ENCODE peak calls at places on chromosome 6, in nine cellular contexts. E is cardiac muscle cell, D is fibroblast of lung, F is adrenal gland, Z is hepatocyte, J is adipocyte, P is body of pancreas, V is aorta, O is endothelial cell of umbilical vein. T is an unnamed sample.

GRCh38 chr6:141401851-141402250 is 730.9 kb upstream of the GJE1 start:
- DNase-seq in E (no peak), D (peak; percentile 19), F (no peak), Z (peak; percentile 22), J (no peak), P (no peak), V (no peak), O (no peak), T (no peak)

GRCh38 chr6:105136433-105137350 is 43.1 kb downstream of the POPDC3 start:
- DNase-seq in E (peak; percentile 71), D (peak; percentile 60), F (peak; percentile 40), Z (peak; percentile 57), J (peak; percentile 77), P (peak; percentile 40), V (peak; percentile 83), O (peak; percentile 55), T (peak; percentile 25)

GRCh38 chr6:138182939-138183791 is 21.4 kb downstream of the ARFGEF3 start:
- DNase-seq in E (no peak), D (no peak), F (no peak), Z (no peak), J (no peak), P (peak; percentile 24), V (no peak), O (no peak), T (no peak)

GRCh38 chr6:47478233-47479155 is 905 bp downstream of the CD2AP start:
- DNase-seq in E (peak; percentile 35), D (peak; percentile 37), F (no peak), Z (peak; percentile 38), J (peak; percentile 55), P (no peak), V (peak; percentile 48), O (peak; percentile 63), T (no peak)

GRCh38 chr6:156416392-156416791 is 360.8 kb upstream of the ARID1B start:
- DNase-seq in E (no peak), D (peak; percentile 12), F (no peak), Z (no peak), J (no peak), P (no peak), V (no peak), O (no peak), T (no peak)

GRCh38 chr6:150725795-150726194 is 126.1 kb downstream of the PLEKHG1 start:
- DNase-seq in E (no peak), D (no peak), F (no peak), Z (no peak), J (no peak), P (no peak), V (no peak), O (peak; percentile 32), T (no peak)

GRCh38 chr6:168524644-168525043 is 83.7 kb downstream of the SMOC2 start:
- DNase-seq in E (no peak), D (no peak), F (no peak), Z (no peak), J (no peak), P (no peak), V (no peak), O (no peak), T (no peak)

GRCh38 chr6:157558487-157559200 is 177.7 kb downstream of the ZDHHC14 start:
- DNase-seq in E (no peak), D (no peak), F (no peak), Z (no peak), J (no peak), P (no peak), V (no peak), O (no peak), T (no peak)

GRCh38 chr6:135759831-135760230 is 91.7 kb upstream of the PDE7B start:
- DNase-seq in E (peak; percentile 44), D (no peak), F (no peak), Z (no peak), J (no peak), P (no peak), V (no peak), O (peak; percentile 5), T (peak; percentile 11)

GRCh38 chr6:146339716-146340115 is 203.9 kb upstream of the RAB32 start:
- DNase-seq in E (peak; percentile 13), D (no peak), F (no peak), Z (peak; percentile 27), J (peak; percentile 24), P (no peak), V (no peak), O (peak; percentile 71), T (no peak)

GRCh38 chr6:42236680-42237473 is 19.2 kb upstream of the MRPS10 start:
- DNase-seq in E (no peak), D (no peak), F (no peak), Z (no peak), J (no peak), P (no peak), V (no peak), O (no peak), T (no peak)

GRCh38 chr6:41171908-41172307 is 9.0 kb upstream of the TREM2 start:
- DNase-seq in E (no peak), D (no peak), F (no peak), Z (no peak), J (no peak), P (no peak), V (no peak), O (no peak), T (no peak)

GRCh38 chr6:12343440-12344162 is 53.4 kb downstream of the EDN1 start:
- DNase-seq in E (peak; percentile 24), D (no peak), F (no peak), Z (peak; percentile 69), J (peak; percentile 27), P (peak; percentile 85), V (no peak), O (peak; percentile 18), T (no peak)

GRCh38 chr6:111689419-111689818 is 83.7 kb upstream of the TRAF3IP2 start:
- DNase-seq in E (no peak), D (no peak), F (no peak), Z (no peak), J (no peak), P (no peak), V (no peak), O (no peak), T (no peak)

GRCh38 chr6:170183521-170183920 is 107.4 kb downstream of the DLL1 start:
- DNase-seq in E (no peak), D (no peak), F (no peak), Z (no peak), J (no peak), P (no peak), V (no peak), O (no peak), T (no peak)

GRCh38 chr6:15522427-15522826 is 140.4 kb downstream of the DTNBP1 start:
- DNase-seq in E (no peak), D (no peak), F (no peak), Z (no peak), J (no peak), P (no peak), V (no peak), O (no peak), T (no peak)
- H3K36me3 ChIP-seq in E (peaks cover 18% of the 10 kb centered on the region), D (peaks cover 8% of the 10 kb centered on the region), F (no peaks in the 10 kb centered on the region), Z (no peaks in the 10 kb centered on the region), J (peaks cover 60% of the 10 kb centered on the region), P (peaks cover 5% of the 10 kb centered on the region), V (peaks cover 4% of the 10 kb centered on the region), O (peaks cover 5% of the 10 kb centered on the region), T (peaks cover 28% of the 10 kb centered on the region)

DNA sequence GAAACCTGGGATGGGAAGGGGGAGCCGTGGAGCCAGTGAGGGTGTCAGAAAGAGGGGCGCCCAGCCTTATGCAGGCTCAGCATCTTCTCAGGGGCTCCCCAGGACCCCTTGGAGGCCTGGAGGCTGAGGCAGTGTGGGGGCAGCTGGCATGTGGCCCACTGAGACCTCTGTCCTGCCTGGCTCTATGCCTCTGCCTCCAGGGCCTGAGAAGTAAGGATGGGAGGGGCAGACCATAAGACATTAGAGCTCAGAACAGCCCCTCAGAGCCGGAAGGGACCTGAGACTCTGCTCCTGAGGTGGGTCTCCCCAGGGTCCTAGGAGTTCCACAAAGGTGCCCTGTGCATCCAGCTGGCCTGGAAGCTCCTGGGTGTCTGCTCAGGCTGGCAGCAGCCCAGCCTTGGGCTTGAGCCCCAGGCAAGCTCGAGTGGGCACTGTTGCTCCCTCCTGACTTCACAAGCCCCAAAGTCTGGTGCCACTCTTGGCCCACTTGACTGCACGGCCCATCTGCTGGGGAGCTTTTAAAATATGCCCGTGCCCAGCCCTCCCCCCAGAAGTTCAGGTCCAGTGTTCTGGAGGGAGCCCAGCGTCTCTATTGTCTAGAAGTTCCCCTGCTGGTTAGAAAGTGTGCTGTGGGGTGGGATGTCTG is 126.8 kb downstream of the GRM4 start:
- DNase-seq in E (no peak), D (no peak), F (no peak), Z (no peak), J (no peak), P (no peak), V (no peak), O (no peak), T (no peak)
- H3K36me3 ChIP-seq in E (no peaks in the 10 kb centered on the region), D (no peaks in the 10 kb centered on the region), F (no peaks in the 10 kb centered on the region), Z (no peaks in the 10 kb centered on the region), J (no peaks in the 10 kb centered on the region), P (no peaks in the 10 kb centered on the region), V (no peaks in the 10 kb centered on the region), O (no peaks in the 10 kb centered on the region), T (no peaks in the 10 kb centered on the region)

GRCh38 chr6:52530351-52530750 is 46.5 kb downstream of the TRAM2 start:
- DNase-seq in E (no peak), D (no peak), F (no peak), Z (no peak), J (no peak), P (no peak), V (no peak), O (no peak), T (no peak)

GRCh38 chr6:52529311-52529710 is 47.5 kb downstream of the TRAM2 start:
- DNase-seq in E (no peak), D (no peak), F (no peak), Z (no peak), J (no peak), P (no peak), V (no peak), O (no peak), T (no peak)

GRCh38 chr6:52524921-52525320 is 51.9 kb downstream of the TRAM2 start:
- DNase-seq in E (no peak), D (no peak), F (no peak), Z (no peak), J (no peak), P (no peak), V (no peak), O (no peak), T (no peak)

GRCh38 chr6:52526634-52527033 is 50.2 kb downstream of the TRAM2 start:
- DNase-seq in E (no peak), D (no peak), F (no peak), Z (no peak), J (no peak), P (no peak), V (no peak), O (no peak), T (no peak)

DNA sequence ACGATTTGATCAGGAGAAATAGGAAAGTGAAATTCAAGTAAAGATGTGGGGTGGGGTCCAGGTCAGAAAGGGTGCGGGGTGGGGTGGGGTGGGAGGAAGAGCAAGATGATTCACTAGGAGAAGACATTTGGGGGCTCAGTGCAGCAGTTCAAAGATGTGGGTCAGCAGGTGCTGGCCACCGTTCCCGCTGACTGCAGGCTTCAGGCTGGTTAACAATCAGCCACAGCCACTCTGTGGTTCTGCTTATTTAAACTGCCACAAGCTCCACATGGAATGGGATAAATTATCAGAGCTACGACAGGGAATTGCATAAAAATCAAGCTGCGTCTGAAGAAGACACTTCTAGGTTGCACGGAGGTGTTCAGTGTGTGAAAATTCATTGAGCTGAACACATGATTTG is 49.4 kb downstream of the TRAM2 start:
- DNase-seq in E (no peak), D (no peak), F (no peak), Z (no peak), J (no peak), P (no peak), V (no peak), O (no peak), T (no peak)
- H3K36me3 ChIP-seq in E (no peaks in the 10 kb centered on the region), D (peaks cover 14% of the 10 kb centered on the region), F (no peaks in the 10 kb centered on the region), Z (no peaks in the 10 kb centered on the region), J (peaks cover 48% of the 10 kb centered on the region), P (no peaks in the 10 kb centered on the region), V (no peaks in the 10 kb centered on the region), O (peaks cover 2% of the 10 kb centered on the region), T (no peaks in the 10 kb centered on the region)

GRCh38 chr6:106981901-106982300 is 7.4 kb upstream of the CD24 start:
- DNase-seq in E (no peak), D (no peak), F (no peak), Z (no peak), J (peak; percentile 83), P (no peak), V (no peak), O (no peak), T (no peak)
- H3K36me3 ChIP-seq in E (no peaks in the 10 kb centered on the region), D (no peaks in the 10 kb centered on the region), F (no peaks in the 10 kb centered on the region), Z (no peaks in the 10 kb centered on the region), J (no peaks in the 10 kb centered on the region), P (no peaks in the 10 kb centered on the region), V (no peaks in the 10 kb centered on the region), O (no peaks in the 10 kb centered on the region), T (no peaks in the 10 kb centered on the region)